ENCODE peak calls at places on chromosomes 2 and 18, in ten cellular contexts. J is body of pancreas, W is IMR-90, O is adrenal gland, H is right lobe of liver, X is GM12878, E is breast epithelium, L is esophagus squamous epithelium, R is HCT116, A is uterus. Z is an unnamed sample.

GRCh38 chr2:205914736-205915510 is 171.1 kb downstream of the INO80D start:
- DNase-seq in O (no peak), W (peak), H (no peak), J (no peak), L (no peak), R (no peak), A (no peak), E (no peak), X (no peak), Z (no peak)

GRCh38 chr2:110755494-110756078 is 23.2 kb downstream of the ACOXL start:
- DNase-seq in H (no peak), E (no peak), W (peak), X (no peak), A (no peak), L (no peak), R (no peak), J (no peak), O (no peak), Z (no peak)

GRCh38 chr2:42791606-42792005 is 777 bp downstream of the HAAO start:
- DNase-seq in X (no peak), R (no peak), E (no peak), H (no peak), L (no peak), W (no peak), J (no peak), O (no peak), A (no peak), Z (peak)

GRCh38 chr2:229170907-229171306 is 100.2 kb downstream of the PID1 start:
- DNase-seq in J (no peak), R (no peak), E (no peak), X (no peak), O (no peak), H (no peak), W (no peak), L (no peak), A (no peak), Z (no peak)

GRCh38 chr2:221423212-221423804 is 148.8 kb downstream of the EPHA4 start:
- DNase-seq in E (no peak), X (no peak), R (no peak), L (no peak), H (no peak), J (no peak), A (no peak), W (no peak), O (no peak), Z (no peak)

GRCh38 chr18:49041677-49042570 is 91.2 kb upstream of the SMAD7 start:
- DNase-seq in W (peak), O (peak), E (peak), L (no peak), H (peak), A (peak), X (no peak), R (peak), J (peak), Z (no peak)

GRCh38 chr2:37201766-37202165 is 5.5 kb downstream of the CEBPZOS start:
- DNase-seq in H (no peak), A (no peak), E (no peak), L (no peak), J (no peak), W (peak), X (no peak), R (no peak), O (no peak), Z (no peak)

GRCh38 chr2:190607014-190607597 is 41.8 kb upstream of the NAB1 start:
- DNase-seq in H (no peak), R (peak), A (no peak), J (no peak), E (no peak), W (peak), X (no peak), O (no peak), L (no peak), Z (no peak)

GRCh38 chr2:63680455-63680854 is 91.7 kb downstream of the MDH1 start:
- DNase-seq in O (no peak), W (no peak), X (no peak), A (no peak), L (no peak), R (no peak), H (no peak), J (no peak), E (no peak), Z (no peak)

GRCh38 chr18:4599312-4599711 is 144.2 kb upstream of the DLGAP1 start:
- DNase-seq in L (no peak), A (no peak), J (no peak), H (no peak), O (no peak), W (no peak), X (no peak), E (no peak), R (no peak), Z (no peak)

GRCh38 chr18:80046961-80047541 is 12.8 kb downstream of the RBFA start:
- DNase-seq in R (no peak), A (no peak), O (no peak), L (no peak), X (no peak), J (no peak), H (no peak), E (no peak), W (no peak), Z (no peak)

GRCh38 chr2:17858064-17858463 is 20.4 kb upstream of the KCNS3 start:
- DNase-seq in W (no peak), H (no peak), J (no peak), L (no peak), E (no peak), X (no peak), A (no peak), R (no peak), O (no peak), Z (no peak)

GRCh38 chr2:202270487-202270886 is 4.9 kb downstream of the NOP58 start:
- DNase-seq in E (no peak), A (no peak), L (no peak), J (no peak), O (no peak), H (no peak), W (no peak), X (peak), R (no peak), Z (no peak)

GRCh38 chr2:183035298-183035953 is 2.8 kb downstream of the NCKAP1 start:
- DNase-seq in A (no peak), L (no peak), E (no peak), H (no peak), W (peak), X (no peak), O (no peak), R (no peak), J (no peak), Z (no peak)

GRCh38 chr18:69402219-69402989 is 1.7 kb downstream of the DOK6 start:
- DNase-seq in E (no peak), R (no peak), A (no peak), X (no peak), L (no peak), O (no peak), W (no peak), J (no peak), H (no peak), Z (no peak)

GRCh38 chr2:36731941-36732700 is 35.6 kb downstream of the VIT start:
- DNase-seq in W (peak), H (no peak), E (no peak), O (no peak), L (no peak), R (no peak), A (no peak), X (no peak), J (no peak), Z (no peak)

GRCh38 chr18:42644729-42645131 is 470.8 kb downstream of the RIT2 start:
- DNase-seq in L (no peak), R (no peak), J (no peak), E (no peak), W (no peak), X (no peak), O (no peak), H (no peak), A (no peak), Z (no peak)

GRCh38 chr2:97355176-97355575 is 234.5 kb downstream of the ANKRD36B start:
- DNase-seq in W (no peak), O (no peak), X (no peak), J (no peak), H (no peak), A (no peak), E (no peak), L (no peak), R (no peak), Z (no peak)

GRCh38 chr18:2207294-2207693 is 364.0 kb downstream of the METTL4 start:
- DNase-seq in L (no peak), E (no peak), A (no peak), J (no peak), W (no peak), R (no peak), X (no peak), H (no peak), O (no peak), Z (no peak)

GRCh38 chr2:149019768-149020167 is 18.7 kb upstream of the LYPD6B start:
- DNase-seq in H (no peak), E (no peak), R (no peak), J (no peak), W (no peak), L (no peak), O (no peak), X (peak), A (no peak), Z (no peak)

GRCh38 chr2:122539920-122540319 is 784.5 kb downstream of the TSN start:
- DNase-seq in A (no peak), H (no peak), O (no peak), J (no peak), W (no peak), E (no peak), L (no peak), X (no peak), R (no peak), Z (no peak)

GRCh38 chr2:240879105-240879504 is 10.5 kb downstream of the AGXT start:
- DNase-seq in E (no peak), O (no peak), R (no peak), J (no peak), L (no peak), W (no peak), A (no peak), X (no peak), H (no peak), Z (no peak)

GRCh38 chr2:195251221-195251620 is 405.8 kb upstream of the SLC39A10 start:
- DNase-seq in A (no peak), E (no peak), O (no peak), J (no peak), R (no peak), X (no peak), L (no peak), H (no peak), W (no peak), Z (no peak)

GRCh38 chr2:20198001-20198400 is 26.9 kb downstream of the SDC1 start:
- DNase-seq in J (no peak), H (peak), A (no peak), L (no peak), X (no peak), E (no peak), W (no peak), R (no peak), O (no peak), Z (no peak)
- TF ChIP-seq POLR2A in J (no peak), H (no peak), A (no peak), L (no peak), X (no peak), E (no peak), W (no peak), R (no peak), O (no peak), Z (no peak)

DNA sequence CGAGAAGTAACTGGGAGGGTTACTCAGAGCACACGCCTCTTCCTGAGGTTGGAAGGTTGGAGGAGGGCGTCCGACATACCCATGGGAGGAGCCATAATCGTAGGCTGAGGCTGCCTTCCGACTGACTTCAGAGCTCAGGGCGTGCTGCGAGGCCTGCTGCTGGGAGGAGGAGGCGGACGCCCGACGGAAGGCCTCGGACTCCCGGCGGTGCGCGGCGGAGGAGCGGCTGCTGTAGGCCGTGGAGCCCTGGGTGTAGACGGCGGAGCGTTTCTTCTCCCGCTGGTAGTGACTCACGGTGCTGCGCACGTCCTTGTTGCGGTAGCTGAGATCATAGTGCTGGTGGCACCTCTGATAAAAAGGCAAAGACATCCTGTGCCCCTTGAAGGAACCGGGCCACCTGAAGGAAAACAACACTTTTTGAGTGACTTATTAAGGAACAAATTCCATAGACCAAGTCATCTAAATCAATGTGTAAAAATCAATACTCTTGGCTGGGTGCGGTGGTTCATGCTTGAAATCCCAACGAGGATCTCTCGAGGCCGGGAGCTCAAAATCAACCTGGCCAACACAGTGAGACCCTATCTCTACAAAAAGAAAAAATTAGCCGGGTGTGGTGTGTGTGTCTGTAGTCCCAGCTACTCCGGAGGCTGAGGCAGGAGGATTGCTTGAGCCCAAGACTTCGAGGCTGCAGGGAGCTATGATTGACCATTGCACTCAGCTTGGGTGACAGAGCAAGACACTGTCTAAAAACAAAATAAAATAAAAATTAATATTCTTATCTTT is 4.7 kb downstream of the MYOM1 start:
- DNase-seq in J (no peak), L (no peak), H (no peak), W (no peak), R (no peak), A (no peak), X (no peak), E (no peak), O (no peak), Z (no peak)
- H3K4me3 ChIP-seq in J (no peak), L (no peak), H (no peak), W (no peak), R (no peak), A (no peak), X (no peak), E (no peak), O (no peak), Z (no peak)

DNA sequence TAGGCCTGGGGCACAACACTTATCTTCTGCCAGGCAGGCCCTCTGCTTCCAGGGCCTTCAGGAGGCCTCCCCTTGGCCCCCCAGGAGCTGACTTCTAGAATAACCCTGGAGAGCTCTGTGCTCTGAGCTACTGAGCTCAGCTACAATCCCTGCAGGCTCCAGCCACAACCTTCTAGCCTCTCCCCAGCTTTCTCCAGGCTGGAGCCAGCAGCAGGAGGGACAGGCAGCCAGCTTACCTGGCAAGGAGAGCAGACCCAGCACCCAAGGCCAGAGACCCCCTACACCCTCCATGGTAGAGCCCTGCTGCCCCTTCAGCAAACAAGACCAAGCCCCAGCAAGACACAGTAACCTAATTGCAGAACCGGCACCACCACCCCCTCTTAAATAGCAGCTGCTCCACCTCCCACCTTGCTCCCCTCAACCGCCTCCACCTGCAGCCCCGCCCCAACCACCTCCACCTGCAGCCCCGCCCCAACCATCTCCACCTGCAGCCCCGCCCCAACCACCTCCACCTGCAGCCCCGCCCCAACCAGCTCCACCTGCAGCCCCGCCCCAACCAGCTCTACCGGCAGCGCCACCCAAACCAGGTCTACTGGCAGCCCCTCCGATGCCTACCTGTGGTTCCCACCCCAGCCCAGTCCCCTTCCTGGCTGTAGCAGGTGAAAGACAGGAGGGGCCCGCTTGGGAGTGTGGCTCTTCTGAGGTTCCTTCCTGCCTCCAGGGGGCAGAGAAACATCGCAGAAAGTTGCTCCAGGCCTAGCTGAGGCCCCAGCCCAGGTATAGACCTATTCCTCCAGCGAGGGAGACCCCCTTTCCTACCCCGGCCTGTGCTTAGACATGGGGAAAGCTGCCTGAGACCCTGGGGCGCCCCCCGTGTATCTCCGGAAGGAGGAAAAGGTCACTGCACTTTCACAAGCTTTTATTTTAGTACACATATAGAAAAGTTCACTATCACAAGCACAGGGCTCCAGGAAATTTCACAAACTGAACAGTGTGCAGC is at the start of gene ASTL:
- DNase-seq in H (no peak), X (no peak), O (peak), W (peak), L (no peak), A (no peak), R (no peak), E (no peak), J (peak), Z (peak)
- TF ChIP-seq POLR2A in H (no peak), X (no peak), O (no peak), W (peak), L (no peak), A (no peak), R (no peak), E (no peak), J (no peak), Z (no peak)

DNA sequence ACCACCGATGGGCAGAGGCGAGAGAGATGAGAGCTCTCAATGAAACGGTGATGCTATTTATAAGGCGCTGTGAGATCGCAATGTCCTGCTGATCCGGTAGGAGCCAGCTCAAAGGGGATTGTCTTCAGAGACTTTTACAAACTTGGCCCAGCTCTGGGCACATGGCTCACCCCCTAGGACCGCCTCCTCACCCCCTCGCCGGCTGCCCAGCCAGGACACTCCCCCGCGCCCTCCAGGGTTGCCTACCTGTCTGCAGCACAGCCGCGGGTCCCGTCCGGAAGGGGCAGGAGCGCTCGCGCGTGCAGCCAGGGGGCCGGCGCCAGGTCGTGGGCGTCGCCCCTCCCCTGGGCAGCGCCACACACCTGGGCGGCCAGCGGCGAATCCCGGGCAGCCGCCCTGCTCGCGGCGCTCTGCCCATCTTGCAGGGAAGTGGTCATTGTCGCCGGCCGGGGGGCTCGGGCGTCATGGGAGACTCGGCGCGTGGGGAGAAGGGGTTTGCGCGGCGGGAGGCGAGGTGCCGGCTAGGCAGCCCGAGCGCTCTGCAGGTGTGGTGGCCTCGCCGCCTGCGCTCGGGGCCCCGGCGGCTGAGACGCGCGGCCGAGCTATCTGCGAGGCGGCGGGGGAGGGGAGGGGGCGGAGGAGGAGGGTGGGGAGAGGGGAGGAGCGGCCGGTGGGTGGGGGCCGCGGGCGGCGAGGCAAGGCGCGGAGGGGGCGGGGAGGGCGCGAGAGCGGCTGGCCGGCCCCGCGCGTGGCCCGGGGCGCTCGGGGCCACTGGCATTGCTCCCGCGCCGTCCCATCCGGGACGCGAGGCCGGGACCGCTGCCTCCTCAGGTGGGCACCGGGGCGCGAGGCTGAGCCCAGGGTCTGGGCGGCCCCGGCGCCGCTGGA is at the start of gene GRB14:
- DNase-seq in E (peak), O (no peak), X (no peak), A (no peak), R (peak), L (no peak), W (no peak), H (peak), J (peak), Z (no peak)
- H3K4me3 ChIP-seq in E (peak), O (peak), X (no peak), A (peak), R (peak), L (peak), W (peak), H (peak), J (peak), Z (peak)

GRCh38 chr18:57814555-57814954 is 11.4 kb upstream of the ATP8B1 start:
- DNase-seq in X (no peak), W (no peak), L (no peak), E (peak), R (no peak), J (no peak), A (no peak), H (no peak), O (no peak), Z (no peak)

GRCh38 chr18:57816208-57816999 is 13.3 kb upstream of the ATP8B1 start:
- DNase-seq in O (no peak), W (no peak), H (no peak), J (no peak), A (no peak), X (no peak), R (no peak), L (no peak), E (peak), Z (no peak)

GRCh38 chr18:57819119-57819518 is 16.0 kb upstream of the ATP8B1 start:
- DNase-seq in L (no peak), W (no peak), A (no peak), X (no peak), R (no peak), E (no peak), H (no peak), O (no peak), J (no peak), Z (no peak)

DNA sequence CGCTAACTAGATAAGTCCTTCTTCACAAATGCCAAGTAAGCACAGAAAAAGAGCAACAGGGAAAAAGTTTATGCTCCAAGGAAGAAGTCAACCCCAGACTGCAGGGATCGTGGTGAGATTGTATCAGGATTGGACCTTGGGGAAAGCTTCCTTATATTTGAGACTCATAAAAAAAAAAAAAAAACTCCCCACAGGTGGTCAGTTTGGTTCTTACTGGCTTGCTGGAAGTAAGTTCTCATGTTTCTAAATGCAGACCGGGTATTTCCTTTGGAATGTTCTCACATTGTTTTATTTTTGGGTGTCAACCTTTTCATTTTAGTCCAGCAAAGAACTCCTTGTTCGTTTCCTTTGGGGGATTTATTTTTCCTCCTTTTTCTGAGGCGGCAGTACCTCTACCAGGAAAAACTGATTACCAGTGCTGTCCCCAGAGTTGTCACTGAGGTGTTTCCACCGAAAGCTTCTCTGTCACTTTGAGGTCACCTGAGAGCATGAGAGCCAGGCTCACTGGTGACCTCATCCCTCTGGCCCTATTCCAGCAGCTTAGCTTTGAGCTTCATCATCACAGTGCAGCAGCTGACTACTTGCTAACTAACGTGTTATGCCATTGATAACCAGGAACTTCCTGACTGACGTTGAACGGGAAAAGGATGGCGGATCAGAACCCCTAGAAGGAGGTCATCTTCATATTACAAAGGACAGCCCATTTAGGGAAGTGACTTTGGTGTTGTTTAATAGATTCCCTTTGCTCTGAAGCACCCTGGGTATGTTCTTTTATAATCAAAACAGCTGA is 16.8 kb upstream of the ATP8B1 start:
- DNase-seq in A (peak), H (peak), R (peak), O (peak), L (no peak), W (peak), X (no peak), J (peak), E (peak), Z (no peak)
- TF ChIP-seq POLR2A in A (no peak), H (peak), R (no peak), O (no peak), L (no peak), W (no peak), X (no peak), J (peak), E (no peak), Z (no peak)

Z was measured in lower leg skin.